ENCODE peak calls at places on chromosomes 2 and 18, in five cellular contexts. M is foreskin fibroblast; U is CD8-positive, alpha-beta T cell; K is K562; F is fibroblast of lung. P is an unnamed sample.
A peak's percentile ranks its signal among the peaks of the same experiment; 100 is the strongest.

GRCh38 chr2:223519471-223519870 is 82.7 kb downstream of the SCG2 start:
- DNase-seq in U (no peak), K (no peak), F (no peak), M (no peak), P (no peak)

GRCh38 chr2:124283090-124283489 is 258.0 kb downstream of the CNTNAP5 start:
- DNase-seq in M (peak; percentile 16), U (no peak), K (no peak), F (peak; percentile 6), P (no peak)

GRCh38 chr2:196511258-196511971 is 128.1 kb upstream of the CCDC150 start:
- DNase-seq in M (no peak), F (no peak), K (no peak), U (no peak), P (no peak)

GRCh38 chr2:39568561-39569006 is 97.1 kb upstream of the TMEM178A start:
- DNase-seq in M (peak; percentile 65), F (peak; percentile 86), K (no peak), U (no peak), P (no peak)

GRCh38 chr2:173948827-173949226 is 16.3 kb downstream of the SP3 start:
- DNase-seq in M (no peak), F (no peak), K (no peak), U (no peak), P (no peak)

GRCh38 chr18:8741524-8741923 is 36.2 kb downstream of the MTCL1 start:
- DNase-seq in F (no peak), K (no peak), M (no peak), U (no peak), P (no peak)

GRCh38 chr2:230774348-230774951 is 61.8 kb downstream of the CAB39 start:
- DNase-seq in K (peak; percentile 27), M (peak; percentile 73), F (peak; percentile 94), U (no peak), P (no peak)

GRCh38 chr2:44188696-44189095 is 20.0 kb downstream of the PPM1B start:
- DNase-seq in U (no peak), F (no peak), K (no peak), M (no peak), P (no peak)

GRCh38 chr2:21800356-21800755 is 676.6 kb downstream of the TDRD15 start:
- DNase-seq in M (no peak), U (no peak), F (peak; percentile 58), K (no peak), P (no peak)

GRCh38 chr2:144560254-144560653 is 40.3 kb upstream of the ZEB2 start:
- DNase-seq in U (no peak), M (no peak), K (no peak), F (no peak), P (no peak)

GRCh38 chr2:3223080-3223923 is 154.3 kb downstream of the EIPR1 start:
- DNase-seq in U (peak; percentile 59), F (no peak), M (no peak), K (no peak), P (no peak)

GRCh38 chr2:27737676-27738348 is 33.7 kb upstream of the MRPL33 start:
- DNase-seq in K (no peak), M (peak; percentile 91), F (peak; percentile 82), U (no peak), P (no peak)

DNA sequence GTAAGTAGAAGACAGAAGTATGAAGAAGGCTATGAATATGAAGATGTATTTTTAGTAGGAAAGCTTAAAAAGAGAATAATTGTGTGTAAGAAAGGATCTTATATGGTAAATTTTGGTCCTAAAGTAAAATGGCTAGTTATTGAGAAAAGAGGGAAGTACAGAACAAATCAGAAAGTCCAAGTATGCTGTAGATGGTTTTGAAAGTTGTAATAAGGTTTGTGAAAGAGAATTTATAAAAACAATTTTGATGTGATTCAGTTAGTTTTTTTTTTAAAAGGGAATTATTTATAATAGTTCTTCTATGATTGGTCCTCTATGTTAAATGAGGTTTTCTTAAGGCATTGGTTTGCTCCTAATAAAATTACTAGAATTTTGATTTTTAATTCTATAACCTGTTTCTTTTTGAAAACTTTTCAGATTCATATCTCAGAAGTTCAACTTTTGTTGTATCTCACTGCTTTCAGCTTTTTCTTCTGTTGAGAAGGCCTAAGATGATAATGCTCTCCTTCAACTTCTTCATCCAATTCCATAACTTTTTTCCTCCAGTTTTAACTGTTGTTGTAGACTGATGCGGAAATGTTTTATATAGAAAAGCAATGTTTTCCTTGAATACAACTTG is 322.7 kb downstream of the NOL4 start:
- DNase-seq in K (no peak), U (no peak), F (no peak), M (no peak), P (no peak)
- TF ChIP-seq CTCF in K (no peak), U (no peak), F (no peak), M (no peak), P (no peak)

DNA sequence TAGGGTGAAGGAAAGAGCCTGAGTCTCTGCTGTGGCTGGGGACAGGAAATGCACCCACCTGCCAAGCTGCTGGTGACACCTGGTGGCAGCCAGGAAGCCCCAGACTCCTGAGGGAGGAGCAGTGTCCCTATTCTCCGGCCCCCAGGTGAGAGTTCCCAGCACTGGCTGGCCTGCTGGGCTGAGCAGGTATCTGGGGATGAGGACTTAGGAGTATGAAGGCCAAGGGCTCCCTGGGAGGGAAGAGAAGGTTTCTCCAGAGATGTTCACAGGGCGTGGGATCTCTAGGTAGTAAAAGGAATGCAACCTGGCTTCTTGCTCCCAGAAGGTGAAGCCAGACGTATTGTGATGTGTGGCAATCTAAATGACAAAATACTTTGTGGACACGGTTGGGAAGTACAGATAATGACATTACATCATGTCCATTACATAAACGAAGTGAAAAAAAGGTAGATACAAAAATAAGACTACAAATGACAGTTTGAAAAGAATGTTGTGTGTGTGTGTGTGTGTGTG is 75.8 kb upstream of the SLC1A4 start:
- DNase-seq in U (peak; percentile 56), M (no peak), K (peak; percentile 31), F (no peak), P (peak; percentile 46)
- TF ChIP-seq CTCF in U (peak; percentile 29), M (no peak), K (peak; percentile 59), F (no peak), P (no peak)

GRCh38 chr18:58046087-58046793 is 2.2 kb downstream of the NEDD4L start:
- DNase-seq in M (no peak), U (no peak), K (no peak), F (no peak), P (no peak)

GRCh38 chr18:58045265-58046086 is 1.4 kb downstream of the NEDD4L start:
- DNase-seq in M (no peak), F (no peak), U (peak; percentile 60), K (no peak), P (peak; percentile 79)

GRCh38 chr18:58048243-58048642 is 4.2 kb downstream of the NEDD4L start:
- DNase-seq in M (no peak), K (no peak), U (no peak), F (no peak), P (no peak)

GRCh38 chr18:58047556-58047882 is 3.5 kb downstream of the NEDD4L start:
- DNase-seq in U (no peak), M (no peak), K (no peak), F (no peak), P (no peak)

GRCh38 chr18:58046794-58047555 is 2.9 kb downstream of the NEDD4L start:
- DNase-seq in M (no peak), K (no peak), U (no peak), F (no peak), P (no peak)
- TF ChIP-seq CTCF in M (no peak), K (no peak), U (no peak), F (no peak), P (no peak)

GRCh38 chr18:22609642-22610041 is 191.9 kb upstream of the CTAGE1 start:
- DNase-seq in F (no peak), K (peak; percentile 15), M (no peak), U (no peak), P (peak; percentile 50)
- TF ChIP-seq CTCF in F (no peak), K (no peak), M (no peak), U (no peak), P (no peak)

GRCh38 chr2:155372969-155373368 is 674.5 kb downstream of the KCNJ3 start:
- DNase-seq in U (no peak), M (no peak), F (peak; percentile 60), K (no peak), P (no peak)
- TF ChIP-seq CTCF in U (no peak), M (no peak), F (no peak), K (no peak), P (no peak)

P was measured in mucosa of descending colon.